ENCODE peak calls at places on chromosomes 11 and 22, in five cellular contexts. V is cardiac muscle cell, S is ovary, W is uterus, A is heart right ventricle. N is an unnamed sample. For H3K4me1, the result is how much of the 10 kb centered on the place peaks cover.

GRCh38 chr11:27757953-27758352 is 57.7 kb upstream of the BDNF start:
- DNase-seq in W (no peak), A (no peak), S (no peak), V (no peak), N (no peak)

GRCh38 chr11:1831338-1832180 is 3.2 kb upstream of the SYT8 start:
- DNase-seq in S (no peak), A (no peak), V (no peak), W (no peak), N (no peak)

GRCh38 chr22:48096411-48096810 is 1334.0 kb downstream of the TBC1D22A start:
- DNase-seq in W (peak), S (no peak), V (no peak), A (no peak), N (no peak)

GRCh38 chr11:21072517-21072916 is 403.1 kb downstream of the NELL1 start:
- DNase-seq in V (no peak), S (no peak), A (no peak), W (no peak), N (no peak)

GRCh38 chr11:120172054-120172881 is 34.4 kb upstream of the TRIM29 start:
- DNase-seq in A (peak), W (peak), V (peak), S (peak), N (peak)

GRCh38 chr22:44597616-44598015 is 99.6 kb upstream of the RTL6 start:
- DNase-seq in A (no peak), V (no peak), S (no peak), W (no peak), N (no peak)

GRCh38 chr11:71176812-71177211 is 75.6 kb downstream of the SHANK2 start:
- DNase-seq in W (no peak), V (no peak), A (no peak), S (no peak), N (no peak)

GRCh38 chr22:49934144-49934890 is 15.9 kb downstream of the CRELD2 start:
- DNase-seq in W (peak), V (no peak), S (peak), A (peak), N (no peak)

GRCh38 chr11:63667993-63668392 is 3.2 kb downstream of the ATL3 start:
- DNase-seq in W (no peak), A (no peak), S (no peak), V (no peak), N (no peak)

GRCh38 chr11:35163707-35164496 is 24.9 kb downstream of the CD44 start:
- DNase-seq in S (no peak), A (no peak), V (no peak), W (no peak), N (no peak)

GRCh38 chr11:61174949-61175348 is 13.7 kb upstream of the VPS37C start:
- DNase-seq in W (no peak), A (no peak), V (no peak), S (no peak), N (no peak)

GRCh38 chr11:76579752-76580151 is 90.8 kb downstream of the LRRC32 start:
- DNase-seq in W (no peak), V (no peak), S (no peak), A (no peak), N (no peak)

GRCh38 chr11:13311570-13311969 is 34.0 kb downstream of the BMAL1 start:
- DNase-seq in W (no peak), S (no peak), A (no peak), V (no peak), N (no peak)

GRCh38 chr11:83105167-83105566 is 33.5 kb upstream of the RAB30 start:
- DNase-seq in V (no peak), S (no peak), A (no peak), W (no peak), N (no peak)

GRCh38 chr11:119832536-119832935 is 103.5 kb upstream of the NECTIN1 start:
- DNase-seq in V (peak), W (no peak), A (peak), S (peak), N (peak)

GRCh38 chr11:113562981-113563461 is 87.8 kb upstream of the DRD2 start:
- DNase-seq in V (no peak), W (no peak), A (no peak), S (no peak), N (peak)

GRCh38 chr11:79472736-79473536 is 32.1 kb upstream of the TENM4 start:
- DNase-seq in A (no peak), V (no peak), S (no peak), W (no peak), N (no peak)

GRCh38 chr11:113446938-113447337 is 28.3 kb downstream of the DRD2 start:
- DNase-seq in A (no peak), W (no peak), S (no peak), V (no peak), N (peak)

GRCh38 chr11:73249304-73249703 is 22.8 kb upstream of the P2RY6 start:
- DNase-seq in W (no peak), A (no peak), S (no peak), V (no peak), N (peak)

GRCh38 chr11:130037881-130038601 is 31.7 kb upstream of the APLP2 start:
- DNase-seq in A (no peak), V (no peak), S (no peak), W (no peak), N (no peak)

GRCh38 chr11:687751-688150 is 7.3 kb downstream of the DEAF1 start:
- DNase-seq in S (no peak), A (no peak), V (no peak), W (no peak), N (no peak)

GRCh38 chr11:6667733-6668374 is 12.2 kb upstream of the DCHS1 start:
- DNase-seq in V (peak), A (peak), W (no peak), S (no peak), N (no peak)

GRCh38 chr11:117520201-117520600 is 192.5 kb downstream of the CEP164 start:
- DNase-seq in W (no peak), V (no peak), S (no peak), A (no peak), N (no peak)

GRCh38 chr11:44623716-44624491 is 58.4 kb downstream of the CD82 start:
- DNase-seq in W (peak), A (no peak), S (peak), V (no peak), N (no peak)

GRCh38 chr11:76671236-76671590 is 666 bp upstream of the LRRC32 start:
- DNase-seq in S (no peak), A (no peak), V (no peak), W (no peak), N (no peak)

GRCh38 chr11:76443254-76443935 is 1.4 kb upstream of the EMSY start:
- DNase-seq in V (no peak), A (no peak), S (no peak), W (no peak), N (no peak)

GRCh38 chr22:42500164-42500835 is 19.3 kb downstream of the RRP7A start:
- DNase-seq in S (peak), A (peak), V (peak), W (peak), N (no peak)

GRCh38 chr11:30914143-30914762 is 328.1 kb upstream of the MPPED2 start:
- DNase-seq in S (peak), V (peak), W (peak), A (peak), N (peak)

GRCh38 chr11:36070215-36070976 is 126.5 kb downstream of the LDLRAD3 start:
- DNase-seq in S (no peak), A (no peak), W (no peak), V (no peak), N (no peak)

GRCh38 chr11:79493555-79494171 is 52.8 kb upstream of the TENM4 start:
- DNase-seq in W (peak), S (peak), V (peak), A (peak), N (peak)

GRCh38 chr22:22110548-22111266 is 128.1 kb upstream of the TOP3B start:
- DNase-seq in W (no peak), V (peak), A (peak), S (no peak), N (peak)

GRCh38 chr11:74157169-74157568 is 13.6 kb downstream of the C2CD3 start:
- DNase-seq in V (no peak), A (no peak), S (no peak), W (no peak), N (no peak)

GRCh38 chr11:44726278-44727113 is at the start of gene TSPAN18:
- DNase-seq in V (peak), S (peak), A (peak), W (peak), N (peak)

GRCh38 chr11:118714816-118715215 is 35.4 kb upstream of the TREH start:
- DNase-seq in A (no peak), W (no peak), V (no peak), S (no peak), N (no peak)

GRCh38 chr22:29762263-29762662 is 4.5 kb downstream of the ZMAT5 start:
- DNase-seq in S (no peak), W (no peak), A (no peak), V (no peak), N (no peak)

GRCh38 chr22:28907311-28908008 is 24.1 kb downstream of the ZNRF3 start:
- DNase-seq in S (no peak), W (no peak), A (no peak), V (no peak), N (no peak)

GRCh38 chr11:132064987-132065620 is 694.7 kb downstream of the NTM start:
- DNase-seq in A (no peak), V (no peak), W (no peak), S (no peak), N (no peak)

GRCh38 chr11:70135142-70136132 is 57.3 kb downstream of the ANO1 start:
- DNase-seq in W (peak), S (peak), A (peak), V (peak), N (no peak)

DNA sequence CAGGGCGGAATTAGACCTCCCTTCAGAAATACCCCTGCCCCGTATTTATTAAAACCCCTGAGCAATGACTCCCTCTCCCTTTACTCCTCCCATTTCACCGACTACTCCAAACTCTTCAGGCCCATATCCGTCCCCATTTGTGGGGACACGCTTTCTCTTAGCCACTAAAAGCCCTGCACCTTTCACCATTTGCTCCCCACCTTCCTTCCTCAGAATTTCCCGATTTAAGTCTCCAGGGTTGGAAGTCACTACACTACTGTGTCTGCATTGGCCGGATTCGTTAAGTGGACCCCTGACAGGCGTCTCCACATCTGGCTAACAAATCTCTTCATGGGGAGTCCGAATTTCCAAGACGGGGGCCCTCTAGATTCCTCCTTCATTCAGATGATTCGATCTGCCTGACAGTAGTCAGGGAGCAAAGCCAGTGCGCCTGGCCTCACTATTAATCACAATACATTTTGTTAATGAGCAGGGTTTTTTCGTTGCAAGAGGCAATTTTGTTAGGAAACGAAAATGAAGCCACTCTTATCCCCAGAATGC is 4.5 kb downstream of the SLC17A6 start:
- DNase-seq in A (no peak), W (no peak), S (no peak), V (no peak), N (no peak)
- H3K4me3 ChIP-seq in A (no peak), W (no peak), S (no peak), V (no peak), N (no peak)

GRCh38 chr22:37328017-37328416 is 45.7 kb downstream of the CYTH4 start:
- DNase-seq in S (no peak), W (no peak), V (no peak), A (no peak), N (no peak)

GRCh38 chr22:37331034-37331428 is 48.7 kb downstream of the CYTH4 start:
- DNase-seq in S (no peak), W (no peak), V (no peak), A (no peak), N (no peak)

GRCh38 chr22:37331811-37332536 is 49.7 kb downstream of the CYTH4 start:
- DNase-seq in W (no peak), S (no peak), V (no peak), A (no peak), N (no peak)

GRCh38 chr22:37329239-37330140 is 47.2 kb downstream of the CYTH4 start:
- DNase-seq in A (no peak), S (no peak), V (no peak), W (no peak), N (no peak)

DNA sequence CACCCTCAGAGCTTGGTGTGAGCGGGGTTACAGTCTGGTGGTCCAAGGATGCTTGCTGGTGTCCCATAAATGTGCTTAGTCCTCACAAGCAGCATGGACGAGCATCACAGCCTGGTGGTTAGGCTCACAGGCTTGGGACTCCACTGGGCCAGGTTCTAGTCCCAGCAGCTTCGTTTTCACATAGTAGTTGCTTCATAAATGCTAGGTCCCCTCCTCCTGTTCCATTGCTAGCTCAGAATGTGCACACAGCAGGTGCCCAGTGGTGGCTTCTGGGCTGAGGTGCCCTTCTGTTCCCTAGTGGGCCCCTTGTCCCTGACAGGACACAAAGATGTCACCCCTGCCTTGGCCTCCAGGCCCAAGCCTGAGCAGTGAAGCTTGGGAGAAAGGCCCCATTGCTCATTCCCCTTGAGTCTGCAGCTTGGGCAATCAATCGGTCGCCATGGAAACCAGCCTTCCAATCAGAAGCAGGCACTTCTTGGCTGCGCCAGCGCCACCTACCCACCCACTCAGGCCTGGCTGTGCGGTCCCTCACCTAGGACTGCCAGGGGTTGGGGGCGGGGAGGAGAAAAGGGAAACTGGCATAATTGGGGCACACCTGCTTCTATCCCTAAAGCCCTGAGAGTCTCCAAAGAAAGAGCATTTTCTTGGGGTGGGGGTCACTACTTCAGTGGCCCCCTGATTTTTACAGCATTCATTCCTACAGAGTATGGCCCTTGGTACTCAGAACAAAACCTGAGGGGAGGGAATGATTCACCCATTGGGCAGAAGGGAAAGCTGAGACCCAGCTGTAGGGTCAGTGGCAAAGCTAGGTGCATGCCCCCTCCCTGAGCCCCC is 48.1 kb downstream of the CYTH4 start:
- DNase-seq in S (no peak), V (peak), A (no peak), W (no peak), N (peak)
- H3K4me1 ChIP-seq in S (under half), V (under half), A (under half), W (under half), N (half or more)

GRCh38 chr22:38468761-38469305 is 937 bp downstream of the KDELR3 start:
- DNase-seq in V (no peak), A (no peak), S (no peak), W (no peak), N (no peak)
- H3K4me3 ChIP-seq in V (no peak), A (peak), S (no peak), W (no peak), N (no peak)

DNA sequence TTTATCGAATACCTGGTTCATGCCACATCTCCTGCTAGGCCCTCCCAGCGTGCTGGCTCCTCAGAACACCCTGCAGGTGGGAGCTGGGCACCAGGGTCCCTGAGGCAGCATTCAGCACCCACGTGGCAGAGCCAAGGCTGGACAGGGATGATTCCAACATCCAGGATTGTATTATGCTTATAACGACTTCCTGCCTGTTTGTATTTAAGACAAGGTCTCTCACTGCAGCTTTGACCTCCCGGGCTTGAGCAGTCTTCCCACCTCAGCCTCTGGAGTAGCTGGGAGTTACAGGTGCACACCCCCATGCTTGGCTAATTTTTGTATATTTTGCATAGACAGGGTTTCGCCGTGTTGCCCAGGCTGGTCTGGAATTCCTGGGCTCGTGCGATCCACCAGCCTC is 64.7 kb upstream of the WNT7B start:
- DNase-seq in V (no peak), W (peak), A (no peak), S (peak), N (no peak)
- H3K4me1 ChIP-seq in V (under half), W (under half), A (half or more), S (under half), N (under half)

GRCh38 chr11:46684364-46684763 is 16.1 kb downstream of the ARHGAP1 start:
- DNase-seq in V (no peak), A (no peak), W (no peak), S (no peak), N (no peak)
- H3K4me3 ChIP-seq in V (no peak), A (no peak), W (no peak), S (no peak), N (no peak)

DNA sequence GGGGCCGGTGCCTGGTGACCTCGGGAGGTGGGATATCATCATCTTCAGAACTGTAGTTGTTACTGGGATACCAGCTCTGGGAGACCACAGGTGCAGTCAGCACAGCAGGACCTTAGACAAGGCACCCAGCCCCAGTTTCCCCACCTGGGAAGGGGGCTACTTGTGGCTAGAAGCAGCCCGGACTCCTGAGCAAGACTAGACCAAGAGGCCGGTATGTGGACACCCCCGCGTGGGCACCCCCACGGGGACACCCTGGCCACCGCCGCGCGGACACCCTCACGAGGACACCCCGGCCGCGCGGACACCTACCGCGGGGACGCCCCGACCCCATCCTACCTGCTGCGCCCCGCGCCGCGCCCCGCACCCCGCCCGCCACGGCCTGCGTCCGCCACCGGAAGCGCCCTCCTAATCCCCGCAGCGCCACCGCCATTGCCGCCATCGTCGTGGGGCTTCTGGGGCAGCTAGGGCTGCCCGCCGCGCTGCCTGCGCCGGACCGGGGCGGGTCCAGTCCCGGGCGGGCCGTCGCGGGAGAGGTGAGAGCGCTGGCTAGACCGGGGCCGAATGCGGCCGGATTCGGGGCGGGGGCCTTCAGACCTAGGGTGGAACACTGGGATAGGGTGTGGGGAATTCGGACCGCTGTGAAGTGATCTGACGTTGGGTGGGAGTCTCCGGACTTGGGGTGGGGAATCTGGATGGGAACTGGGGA is at the start of the genes COMT and TXNRD2:
- DNase-seq in S (peak), V (peak), W (peak), A (peak), N (peak)
- H3K4me1 ChIP-seq in S (under half), V (under half), W (under half), A (under half), N (under half)

DNA sequence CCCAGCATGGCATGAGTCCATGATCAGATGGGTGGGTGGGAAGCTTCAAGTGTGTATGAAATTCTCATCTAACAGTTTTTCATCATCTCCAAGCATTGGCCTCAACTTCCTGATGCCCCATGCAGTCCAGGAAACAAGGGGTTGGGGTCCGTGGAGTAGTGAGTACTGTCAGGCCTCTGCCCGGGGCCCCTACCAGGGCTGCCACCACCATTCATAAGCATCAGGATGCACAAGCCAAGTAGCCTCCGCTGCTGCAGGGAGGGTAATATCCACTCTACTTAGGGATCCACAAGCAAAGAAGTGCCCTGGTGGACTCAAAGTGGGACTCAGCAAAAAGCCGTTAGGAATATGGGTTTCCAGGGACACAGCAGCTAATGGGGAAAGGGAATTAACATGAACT is 49.3 kb downstream of the KCNC1 start:
- DNase-seq in S (no peak), V (no peak), A (no peak), W (no peak), N (no peak)
- H3K4me3 ChIP-seq in S (no peak), V (no peak), A (no peak), W (no peak), N (no peak)

DNA sequence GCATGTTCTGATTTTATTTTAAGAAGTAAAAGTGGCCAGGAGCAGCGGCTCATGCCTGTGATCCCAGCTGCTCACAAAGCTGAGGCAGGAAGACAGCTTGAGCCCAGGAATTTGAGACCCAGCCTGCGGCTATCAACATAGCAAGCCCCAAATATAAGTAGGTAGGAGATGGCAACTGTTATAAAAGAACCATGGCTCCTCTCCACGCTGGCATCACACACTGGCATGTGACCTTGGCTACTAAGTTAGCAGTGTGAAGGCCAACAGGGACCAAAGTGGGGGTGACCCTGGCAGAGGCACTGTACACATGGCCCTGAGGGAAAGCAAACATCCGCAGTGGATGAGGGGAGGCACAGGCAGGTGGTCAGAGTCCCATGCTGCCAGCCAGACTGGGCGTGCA is 33.0 kb downstream of the TPST2 start:
- DNase-seq in S (no peak), W (no peak), V (no peak), A (no peak), N (no peak)
- H3K4me1 ChIP-seq in S (under half), W (under half), V (under half), A (half or more), N (under half)